ENCODE peak calls at places on chromosomes 7 and 10, in four cellular contexts. F is germinal center; Z is DMS79 treated with DMSO at 0.1 percent for 48 hours; S is activated CD4-positive, alpha-beta T cell treated with anti-CD3 and anti-CD28 coated beads for 4 hours. K is an unnamed sample.

GRCh38 chr10:72692057-72692891 is at the start of gene MCU:
- DNase-seq in F (peak), Z (peak), S (peak), K (peak)

GRCh38 chr10:4385491-4385890 is 440.5 kb upstream of the AKR1E2 start:
- DNase-seq in F (no peak), Z (no peak), S (no peak), K (no peak)

GRCh38 chr10:70118196-70118595 is 14.4 kb downstream of the AIFM2 start:
- DNase-seq in F (no peak), Z (no peak), S (no peak), K (no peak)

GRCh38 chr7:7972128-7972527 is 3.5 kb downstream of the GLCCI1 start:
- DNase-seq in F (no peak), Z (peak), S (no peak), K (peak)

GRCh38 chr7:34451183-34451582 is 206.8 kb upstream of the NPSR1 start:
- DNase-seq in F (no peak), Z (no peak), S (no peak), K (no peak)

GRCh38 chr7:44639701-44640321 is 33.4 kb downstream of the OGDH start:
- DNase-seq in F (no peak), Z (peak), S (no peak), K (peak)

GRCh38 chr7:76262683-76263402 is 39.6 kb upstream of the HSPB1 start:
- DNase-seq in F (no peak), Z (peak), S (no peak), K (peak)

GRCh38 chr10:69451784-69452251 is 553 bp downstream of the TSPAN15 start:
- DNase-seq in F (no peak), Z (no peak), S (peak), K (peak)

GRCh38 chr10:126387041-126387908 is 1.0 kb downstream of the ADAM12 start:
- DNase-seq in F (peak), Z (peak), S (no peak), K (peak)